ENCODE peak calls at places on chromosomes 2 and 18, in seven cellular contexts. U is K562, A is HCT116, V is fibroblast of lung, D is endothelial cell of umbilical vein, M is PC-9, G is GM23338. H is an unnamed sample.

GRCh38 chr2:73292906-73293533 is 328 bp downstream of the EGR4 start:
- DNase-seq in U (no peak), A (no peak), V (no peak), D (no peak), M (no peak), G (peak), H (no peak)

GRCh38 chr18:42052137-42052708 is 97.2 kb downstream of the PIK3C3 start:
- DNase-seq in U (peak), A (no peak), V (peak), D (peak), M (no peak), G (peak), H (no peak)

GRCh38 chr2:71530246-71530986 is 77.1 kb downstream of the DYSF start:
- DNase-seq in U (peak), A (peak), V (peak), D (peak), M (peak), G (peak), H (peak)

GRCh38 chr2:203400805-203401585 is 72.8 kb downstream of the ABI2 start:
- DNase-seq in U (no peak), A (no peak), V (peak), D (peak), M (peak), G (no peak), H (no peak)

GRCh38 chr18:29811519-29811918 is 1231.0 kb downstream of the DSC3 start:
- DNase-seq in U (no peak), A (no peak), V (no peak), D (no peak), M (no peak), G (no peak), H (no peak)

GRCh38 chr2:71129114-71129890 is 727 bp downstream of the MCEE start:
- DNase-seq in U (peak), A (no peak), V (peak), D (peak), M (no peak), G (no peak), H (no peak)

GRCh38 chr2:215435261-215435808 is 533 bp downstream of the FN1 start:
- DNase-seq in U (peak), A (no peak), V (no peak), D (peak), M (no peak), G (peak), H (no peak)

GRCh38 chr18:28174181-28174906 is 2.6 kb downstream of the CDH2 start:
- DNase-seq in U (no peak), A (no peak), V (peak), D (no peak), M (no peak), G (no peak), H (no peak)

GRCh38 chr2:173048901-173049661 is 26.6 kb upstream of the MAP3K20 start:
- DNase-seq in U (peak), A (peak), V (peak), D (peak), M (peak), G (no peak), H (no peak)

GRCh38 chr2:101027852-101028251 is 25.8 kb downstream of the RPL31 start:
- DNase-seq in U (no peak), A (no peak), V (no peak), D (no peak), M (no peak), G (no peak), H (no peak)

GRCh38 chr2:165874445-165875039 is 79.0 kb downstream of the TTC21B start:
- DNase-seq in U (peak), A (peak), V (peak), D (peak), M (no peak), G (peak), H (peak)

GRCh38 chr2:221444106-221444505 is 128.0 kb downstream of the EPHA4 start:
- DNase-seq in U (no peak), A (peak), V (peak), D (peak), M (peak), G (no peak), H (no peak)

GRCh38 chr2:151067658-151068369 is 193.8 kb downstream of the RBM43 start:
- DNase-seq in U (no peak), A (no peak), V (no peak), D (no peak), M (no peak), G (no peak), H (no peak)

DNA sequence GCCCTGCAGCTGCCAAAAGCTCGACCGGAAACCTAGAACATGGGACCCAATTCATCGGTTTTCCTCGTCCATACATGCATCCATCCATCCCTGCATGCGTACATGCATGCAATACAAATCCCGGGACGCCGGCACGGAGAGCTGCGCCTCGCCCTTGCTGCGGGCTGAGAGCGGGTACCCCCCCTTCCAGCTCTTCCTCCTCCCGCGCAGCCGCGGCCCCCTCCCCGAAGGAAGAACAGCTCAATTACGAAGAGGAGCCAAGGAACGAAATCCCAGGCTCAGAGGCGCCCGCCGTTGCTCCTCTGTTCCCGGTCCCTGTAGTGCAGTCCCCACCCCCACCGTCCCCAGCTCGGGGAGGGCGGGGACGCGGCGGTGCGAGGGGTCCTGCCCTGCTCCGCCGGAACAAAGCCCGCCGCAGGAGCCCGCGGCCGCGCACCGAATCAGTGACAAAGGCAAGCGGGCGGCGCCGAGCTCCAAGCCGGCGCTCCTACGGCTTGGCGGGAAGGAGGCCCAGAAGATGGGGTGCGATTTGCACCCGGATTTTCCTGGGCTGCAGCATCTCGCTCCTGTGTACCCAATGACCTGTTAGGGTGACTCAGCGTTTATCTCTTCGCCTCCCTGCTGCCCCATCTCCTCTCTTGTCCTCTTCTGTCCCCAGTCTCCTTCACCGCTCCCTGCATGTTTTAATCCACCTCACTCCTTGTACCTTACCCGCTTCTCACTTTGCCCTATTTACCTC is 8.9 kb upstream of the POU3F3 start:
- DNase-seq in U (peak), A (no peak), V (peak), D (no peak), M (no peak), G (peak), H (no peak)
- TF ChIP-seq EZH2 in U (no peak), A (no peak), V (peak), D (no peak), M (no peak), G (peak), H (no peak)

GRCh38 chr2:234861841-234862735 is 89.7 kb upstream of the SH3BP4 start:
- DNase-seq in U (no peak), A (no peak), V (no peak), D (peak), M (no peak), G (no peak), H (no peak)
- H3K4me2 ChIP-seq in U (no peak), A (no peak), V (no peak), D (no peak), M (no peak), G (no peak), H (no peak)

GRCh38 chr2:16569401-16569800 is 96.2 kb downstream of the CYRIA start:
- DNase-seq in U (no peak), A (no peak), V (no peak), D (no peak), M (no peak), G (no peak), H (no peak)
- TF ChIP-seq EZH2 in U (no peak), A (no peak), V (no peak), D (no peak), M (no peak), G (no peak), H (no peak)

GRCh38 chr2:239479471-239479870 is 78.7 kb upstream of the HDAC4 start:
- DNase-seq in U (no peak), A (no peak), V (no peak), D (no peak), M (no peak), G (no peak), H (no peak)

GRCh38 chr2:239484571-239485355 is 83.9 kb upstream of the HDAC4 start:
- DNase-seq in U (no peak), A (no peak), V (no peak), D (no peak), M (no peak), G (no peak), H (no peak)

GRCh38 chr2:239485622-239486021 is 84.8 kb upstream of the HDAC4 start:
- DNase-seq in U (no peak), A (no peak), V (no peak), D (no peak), M (no peak), G (no peak), H (no peak)

GRCh38 chr2:239487272-239487671 is 86.5 kb upstream of the HDAC4 start:
- DNase-seq in U (no peak), A (no peak), V (no peak), D (no peak), M (no peak), G (no peak), H (no peak)

GRCh38 chr2:239482801-239483712 is 82.2 kb upstream of the HDAC4 start:
- DNase-seq in U (no peak), A (no peak), V (no peak), D (no peak), M (no peak), G (no peak), H (no peak)
- H3K4me2 ChIP-seq in U (no peak), A (no peak), V (no peak), D (no peak), M (no peak), G (no peak), H (no peak)

DNA sequence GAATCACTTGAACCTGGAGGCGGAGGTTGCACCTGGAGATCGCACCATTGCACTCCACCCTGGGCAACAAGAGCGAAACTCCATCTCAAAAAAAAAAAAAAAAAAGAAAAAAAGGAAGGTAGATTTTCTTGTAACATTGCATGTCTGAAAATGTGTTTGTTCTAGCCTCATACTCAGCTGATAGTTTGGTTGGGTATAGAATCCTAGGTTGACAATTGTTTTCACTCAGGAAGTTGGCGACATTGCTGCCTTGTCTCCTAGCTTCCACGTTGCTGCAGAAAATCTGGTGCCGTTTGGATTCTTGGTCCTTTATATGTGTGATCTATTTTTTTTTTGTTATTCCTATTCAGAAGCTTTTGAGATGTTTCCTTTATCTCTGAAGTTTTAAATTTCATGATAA is 4.7 kb downstream of the ING5 start:
- DNase-seq in U (no peak), A (no peak), V (no peak), D (no peak), M (no peak), G (no peak), H (no peak)
- TF ChIP-seq EZH2 in U (no peak), A (no peak), V (no peak), D (no peak), M (no peak), G (no peak), H (no peak)

DNA sequence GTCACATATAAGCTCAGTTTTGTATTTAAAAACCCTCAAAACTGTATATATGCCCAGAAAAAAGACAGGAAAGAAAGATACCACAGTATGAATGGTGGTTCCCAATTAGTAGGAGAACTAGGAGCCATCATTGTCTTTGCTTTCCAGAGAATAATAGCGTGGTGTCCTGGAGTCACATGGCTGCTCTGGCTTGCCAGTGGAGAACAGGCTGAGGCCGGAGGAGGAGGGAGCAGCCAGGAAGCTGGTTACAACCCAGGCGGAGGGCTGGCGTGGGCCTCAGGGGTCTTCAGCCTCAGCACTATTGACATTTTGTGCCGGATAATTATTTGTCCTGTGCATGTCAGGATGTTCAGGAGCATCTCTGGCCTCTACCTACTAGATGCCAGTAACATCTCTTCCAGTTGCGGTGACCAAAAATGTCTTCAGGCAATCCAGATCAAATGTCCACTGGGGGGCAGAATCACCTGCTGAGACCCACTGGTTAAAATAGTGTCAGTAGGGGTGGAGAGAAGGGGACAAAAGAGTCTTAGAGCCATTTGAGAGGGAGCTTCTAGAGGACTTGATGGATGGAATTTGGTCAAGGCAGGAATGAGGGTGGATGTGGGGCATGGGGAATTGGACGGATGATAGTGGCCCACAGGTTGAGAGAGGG is 144.8 kb downstream of the AGAP1 start:
- DNase-seq in U (no peak), A (no peak), V (no peak), D (no peak), M (no peak), G (peak), H (no peak)
- H3K4me2 ChIP-seq in U (no peak), A (no peak), V (peak), D (no peak), M (no peak), G (peak), H (no peak)

GRCh38 chr2:26848336-26849055 is 564 bp downstream of the DPYSL5 start:
- DNase-seq in U (no peak), A (no peak), V (no peak), D (no peak), M (no peak), G (peak), H (no peak)

GRCh38 chr2:26850565-26850964 is 2.6 kb downstream of the DPYSL5 start:
- DNase-seq in U (no peak), A (no peak), V (no peak), D (no peak), M (no peak), G (no peak), H (no peak)

GRCh38 chr2:26849056-26850001 is 1.4 kb downstream of the DPYSL5 start:
- DNase-seq in U (no peak), A (no peak), V (no peak), D (no peak), M (no peak), G (peak), H (no peak)

GRCh38 chr2:26847663-26848335 is at the start of gene DPYSL5:
- DNase-seq in U (peak), A (peak), V (no peak), D (no peak), M (no peak), G (peak), H (no peak)

DNA sequence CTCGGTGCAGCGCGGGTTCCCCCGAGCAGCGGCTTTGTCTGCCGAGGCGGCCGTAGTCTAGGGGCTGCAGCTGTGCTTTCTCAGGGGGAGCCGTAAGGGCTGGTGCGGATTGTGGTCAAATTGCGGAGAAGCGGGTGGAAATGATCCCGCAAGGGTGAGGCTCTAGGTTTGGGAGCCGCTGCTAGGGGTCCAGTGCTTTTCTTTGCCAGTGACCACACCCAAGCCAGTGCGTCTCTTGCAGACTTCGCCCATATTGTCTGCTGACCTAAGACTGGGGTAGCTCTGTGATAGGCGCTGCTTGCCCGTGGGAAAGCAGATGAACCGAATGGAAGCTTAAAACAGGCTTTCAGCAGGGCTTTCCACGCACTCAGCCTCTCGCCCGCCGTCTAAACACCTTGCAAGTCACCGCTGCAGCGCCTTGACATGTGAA is 2.1 kb downstream of the DPYSL5 start:
- DNase-seq in U (no peak), A (no peak), V (no peak), D (no peak), M (no peak), G (peak), H (no peak)
- TF ChIP-seq EZH2 in U (no peak), A (no peak), V (peak), D (peak), M (no peak), G (no peak), H (no peak)

GRCh38 chr2:15614545-15615309 is 23.1 kb downstream of the DDX1 start:
- DNase-seq in U (no peak), A (no peak), V (no peak), D (no peak), M (no peak), G (no peak), H (no peak)
- H3K4me2 ChIP-seq in U (no peak), A (no peak), V (no peak), D (no peak), M (no peak), G (no peak), H (no peak)

DNA sequence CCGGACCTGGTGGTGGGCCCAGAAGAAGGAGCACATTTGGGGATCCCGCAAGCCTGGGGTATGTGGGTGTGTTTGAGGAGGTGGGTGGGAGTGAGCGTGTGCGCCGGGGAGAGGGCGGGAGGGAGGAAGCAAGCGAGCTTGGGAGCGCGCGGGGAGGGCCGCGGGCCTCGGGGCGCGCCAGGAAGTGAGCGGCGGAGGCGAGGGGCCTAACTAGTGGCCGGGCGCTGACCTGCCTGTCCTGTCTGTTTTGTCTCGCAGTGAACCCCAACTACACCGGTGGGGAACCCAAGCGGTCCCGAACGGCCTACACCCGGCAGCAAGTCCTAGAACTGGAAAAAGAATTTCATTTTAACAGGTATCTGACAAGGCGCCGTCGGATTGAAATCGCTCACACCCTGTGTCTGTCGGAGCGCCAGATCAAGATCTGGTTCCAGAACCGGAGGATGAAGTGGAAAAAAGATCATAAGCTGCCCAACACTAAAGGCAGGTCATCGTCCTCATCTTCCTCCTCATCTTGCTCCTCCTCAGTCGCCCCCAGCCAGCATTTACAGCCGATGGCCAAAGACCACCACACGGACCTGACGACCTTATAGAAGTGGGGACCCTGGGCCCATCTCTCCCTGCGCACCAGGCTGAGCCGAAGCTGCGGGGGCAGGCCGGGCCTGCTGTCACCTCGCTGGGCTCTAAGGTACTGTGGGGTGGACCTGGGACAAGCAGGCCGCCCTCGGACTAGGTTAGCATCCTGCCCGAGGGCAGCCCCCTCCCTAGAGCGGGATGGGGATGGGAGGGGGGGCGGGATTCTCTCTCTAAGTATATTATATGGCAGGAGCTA is 1.2 kb downstream of the HOXD4 start:
- DNase-seq in U (no peak), A (no peak), V (peak), D (no peak), M (no peak), G (peak), H (no peak)
- TF ChIP-seq EZH2 in U (no peak), A (no peak), V (peak), D (no peak), M (no peak), G (peak), H (no peak)

H was measured in DND-41.